ENCODE peak calls at places on chromosomes 5 and 9, in nine cellular contexts. T is stimulated activated CD4-positive, alpha-beta T cell treated with anti-CD3 and anti-CD28 coated beads, TNF-alpha, amount 100 ng/mL, for 1 hour; A is skeletal muscle cell; B is stimulated activated CD8-positive, alpha-beta memory T cell treated with anti-CD3 and anti-CD28 coated beads, Interleukin-4, amount 100 ng/mL, for 48 hours; L is IMR-90; H is anterior cingulate cortex; W is fibroblast of lung; E is GM04504; D is fibroblast of mammary gland. K is an unnamed sample.

GRCh38 chr5:78972654-78973428 is 12.3 kb downstream of the ARSB start:
- DNase-seq in T (no peak), A (peak; percentile 31), B (no peak), L (peak; percentile 67), H (no peak), W (peak; percentile 63), E (peak; percentile 58), D (peak; percentile 65), K (no peak)

GRCh38 chr5:154049685-154050084 is 10.9 kb downstream of the MFAP3 start:
- DNase-seq in T (no peak), A (no peak), B (no peak), L (no peak), H (no peak), W (peak; percentile 11), E (no peak), D (no peak), K (no peak)

GRCh38 chr9:98047002-98047401 is 9.5 kb upstream of the NANS start:
- DNase-seq in T (no peak), A (no peak), B (no peak), L (no peak), H (no peak), W (no peak), E (no peak), D (no peak), K (no peak)

GRCh38 chr9:6354072-6354686 is 26.0 kb downstream of the TPD52L3 start:
- DNase-seq in T (no peak), A (peak; percentile 31), B (no peak), L (peak; percentile 77), H (peak; percentile 7), W (peak; percentile 65), E (peak; percentile 40), D (peak; percentile 80), K (peak; percentile 39)

GRCh38 chr5:143471041-143471509 is 67.6 kb upstream of the NR3C1 start:
- DNase-seq in T (no peak), A (no peak), B (no peak), L (peak; percentile 90), H (no peak), W (peak; percentile 78), E (no peak), D (peak; percentile 79), K (no peak)

GRCh38 chr9:87445646-87446045 is 52.0 kb upstream of the DAPK1 start:
- DNase-seq in T (no peak), A (no peak), B (no peak), L (peak; percentile 1), H (peak; percentile 3), W (peak; percentile 19), E (no peak), D (peak; percentile 12), K (peak; percentile 40)

GRCh38 chr5:110354896-110355295 is 371.6 kb downstream of the TMEM232 start:
- DNase-seq in T (no peak), A (no peak), B (no peak), L (no peak), H (no peak), W (no peak), E (no peak), D (no peak), K (no peak)

GRCh38 chr5:16856531-16856930 is 79.6 kb downstream of the MYO10 start:
- DNase-seq in T (no peak), A (no peak), B (no peak), L (peak; percentile 78), H (no peak), W (peak; percentile 64), E (no peak), D (peak; percentile 60), K (no peak)

GRCh38 chr9:6968271-6968670 is 210.5 kb downstream of the KDM4C start:
- DNase-seq in T (no peak), A (no peak), B (no peak), L (peak; percentile 47), H (no peak), W (peak; percentile 71), E (no peak), D (peak; percentile 60), K (no peak)

GRCh38 chr9:90343360-90343759 is 299.3 kb downstream of the DIRAS2 start:
- DNase-seq in T (no peak), A (no peak), B (no peak), L (peak; percentile 2), H (no peak), W (no peak), E (no peak), D (peak; percentile 31), K (no peak)

GRCh38 chr9:112069318-112070169 is 105.6 kb downstream of the SUSD1 start:
- DNase-seq in T (no peak), A (no peak), B (no peak), L (no peak), H (no peak), W (peak; percentile 42), E (no peak), D (peak; percentile 35), K (no peak)

GRCh38 chr9:14531424-14532269 is 161.6 kb downstream of the ZDHHC21 start:
- DNase-seq in T (no peak), A (no peak), B (no peak), L (no peak), H (no peak), W (no peak), E (no peak), D (no peak), K (no peak)

GRCh38 chr5:42993516-42994284 is 46.4 kb downstream of the ANXA2R start:
- DNase-seq in T (no peak), A (peak; percentile 74), B (peak; percentile 68), L (peak; percentile 89), H (no peak), W (peak; percentile 88), E (no peak), D (peak; percentile 87), K (no peak)

GRCh38 chr5:112931473-112931872 is 9.4 kb upstream of the REEP5 start:
- DNase-seq in T (no peak), A (no peak), B (no peak), L (no peak), H (no peak), W (peak; percentile 50), E (peak; percentile 39), D (peak; percentile 78), K (no peak)

GRCh38 chr5:127615916-127616315 is 33.0 kb upstream of the CTXN3 start:
- DNase-seq in T (no peak), A (peak; percentile 5), B (no peak), L (peak; percentile 15), H (no peak), W (peak; percentile 13), E (no peak), D (peak; percentile 47), K (no peak)

GRCh38 chr9:81318571-81318970 is 370.8 kb downstream of the TLE1 start:
- DNase-seq in T (no peak), A (peak; percentile 3), B (no peak), L (peak; percentile 72), H (no peak), W (peak; percentile 78), E (peak; percentile 29), D (peak; percentile 52), K (no peak)

GRCh38 chr5:132265336-132266030 is 8.0 kb downstream of the PDLIM4 start:
- DNase-seq in T (no peak), A (peak; percentile 80), B (no peak), L (peak; percentile 96), H (no peak), W (peak; percentile 94), E (peak; percentile 97), D (peak; percentile 93), K (no peak)

GRCh38 chr9:110252509-110253139 is 3.7 kb downstream of the TXN start:
- DNase-seq in T (no peak), A (no peak), B (no peak), L (no peak), H (no peak), W (no peak), E (no peak), D (peak; percentile 24), K (no peak)

GRCh38 chr5:139178582-139178917 is 19.6 kb downstream of the SIL1 start:
- DNase-seq in T (no peak), A (no peak), B (no peak), L (no peak), H (no peak), W (no peak), E (no peak), D (no peak), K (no peak)

GRCh38 chr9:132163457-132163875 is 1.6 kb downstream of the NTNG2 start:
- DNase-seq in T (no peak), A (no peak), B (no peak), L (peak; percentile 14), H (no peak), W (peak; percentile 26), E (no peak), D (peak; percentile 9), K (no peak)

GRCh38 chr5:117100156-117100555 is 525.5 kb upstream of the SEMA6A start:
- DNase-seq in T (no peak), A (no peak), B (no peak), L (no peak), H (no peak), W (no peak), E (no peak), D (no peak), K (no peak)

GRCh38 chr9:137956688-137957385 is 79.3 kb downstream of the CACNA1B start:
- DNase-seq in T (no peak), A (no peak), B (no peak), L (no peak), H (no peak), W (no peak), E (no peak), D (no peak), K (no peak)

GRCh38 chr9:134027561-134027960 is 2.3 kb downstream of the BRD3OS start:
- DNase-seq in T (no peak), A (no peak), B (no peak), L (no peak), H (no peak), W (no peak), E (no peak), D (no peak), K (no peak)

GRCh38 chr9:1718836-1719235 is 296.3 kb upstream of the SMARCA2 start:
- DNase-seq in T (no peak), A (no peak), B (no peak), L (no peak), H (no peak), W (no peak), E (no peak), D (no peak), K (no peak)

GRCh38 chr5:146797683-146798082 is 80.9 kb downstream of the PPP2R2B start:
- DNase-seq in T (no peak), A (no peak), B (no peak), L (no peak), H (no peak), W (no peak), E (no peak), D (no peak), K (no peak)

GRCh38 chr5:151014680-151015343 is 5.6 kb upstream of the GPX3 start:
- DNase-seq in T (no peak), A (no peak), B (no peak), L (no peak), H (no peak), W (no peak), E (no peak), D (peak; percentile 10), K (no peak)

GRCh38 chr5:64707191-64707590 is 16.9 kb downstream of the SHISAL2B start:
- DNase-seq in T (no peak), A (no peak), B (no peak), L (no peak), H (no peak), W (no peak), E (no peak), D (no peak), K (no peak)

GRCh38 chr9:134442087-134442470 is 115.8 kb downstream of the RXRA start:
- DNase-seq in T (no peak), A (no peak), B (no peak), L (no peak), H (no peak), W (peak; percentile 27), E (no peak), D (peak; percentile 36), K (no peak)

GRCh38 chr5:135239461-135240282 is 159.4 kb downstream of the MACROH2A1 start:
- DNase-seq in T (no peak), A (peak; percentile 35), B (peak; percentile 22), L (peak; percentile 85), H (no peak), W (peak; percentile 69), E (no peak), D (peak; percentile 70), K (no peak)

GRCh38 chr9:33742051-33742450 is 53.3 kb upstream of the PRSS3 start:
- DNase-seq in T (no peak), A (no peak), B (no peak), L (no peak), H (no peak), W (no peak), E (no peak), D (no peak), K (no peak)

GRCh38 chr5:6286404-6286803 is 91.9 kb downstream of the MED10 start:
- DNase-seq in T (no peak), A (no peak), B (no peak), L (no peak), H (no peak), W (no peak), E (no peak), D (no peak), K (no peak)

K was measured in nucleus accumbens.